ENCODE peak calls at places on chromosomes 7 and 10, in four cellular contexts. One of them, this sample, is unnamed.

GRCh38 chr10:124343351-124344265 is 75.1 kb downstream of the OAT start:
- DNase-seq in AG04450: no peak
- DNase-seq in GM12865: no peak
- DNase-seq in IMR-90: no peak
- DNase-seq in this sample: no peak

GRCh38 chr7:39540320-39540719 is 25.9 kb upstream of the YAE1 start:
- DNase-seq in AG04450: no peak
- DNase-seq in GM12865: no peak
- DNase-seq in IMR-90: no peak
- DNase-seq in this sample: no peak

GRCh38 chr7:73528204-73528603 is 6.1 kb upstream of the BAZ1B start:
- DNase-seq in AG04450: no peak
- DNase-seq in GM12865: no peak
- DNase-seq in IMR-90: no peak
- DNase-seq in this sample: no peak

GRCh38 chr7:94003446-94004023 is 620 bp downstream of the BET1 start:
- DNase-seq in AG04450: no peak
- DNase-seq in GM12865: peak; percentile 17
- DNase-seq in IMR-90: peak; percentile 22
- DNase-seq in this sample: no peak

GRCh38 chr7:21611129-21611528 is 68.3 kb downstream of the DNAH11 start:
- DNase-seq in AG04450: no peak
- DNase-seq in GM12865: no peak
- DNase-seq in IMR-90: no peak
- DNase-seq in this sample: no peak

GRCh38 chr7:107694395-107694794 is 33.8 kb downstream of the SLC26A4 start:
- DNase-seq in AG04450: no peak
- DNase-seq in GM12865: no peak
- DNase-seq in IMR-90: peak; percentile 22
- DNase-seq in this sample: no peak

GRCh38 chr7:131629203-131629871 is 72.9 kb upstream of the PODXL start:
- DNase-seq in AG04450: no peak
- DNase-seq in GM12865: no peak
- DNase-seq in IMR-90: peak; percentile 66
- DNase-seq in this sample: no peak

GRCh38 chr10:124745678-124746077 is 1.5 kb upstream of the FAM53B start:
- DNase-seq in AG04450: no peak
- DNase-seq in GM12865: peak; percentile 60
- DNase-seq in IMR-90: peak; percentile 72
- DNase-seq in this sample: peak; percentile 40

GRCh38 chr10:16392661-16393060 is 44.1 kb upstream of the PTER start:
- DNase-seq in AG04450: no peak
- DNase-seq in GM12865: no peak
- DNase-seq in IMR-90: no peak
- DNase-seq in this sample: no peak

GRCh38 chr10:58412502-58412961 is 27.3 kb downstream of the TFAM start:
- DNase-seq in AG04450: peak; percentile 26
- DNase-seq in GM12865: no peak
- DNase-seq in IMR-90: peak; percentile 63
- DNase-seq in this sample: peak; percentile 92

GRCh38 chr7:93307131-93307660 is 75.0 kb downstream of the VPS50 start:
- DNase-seq in AG04450: peak; percentile 66
- DNase-seq in GM12865: no peak
- DNase-seq in IMR-90: peak; percentile 86
- DNase-seq in this sample: peak; percentile 4

GRCh38 chr7:75663302-75663907 is 75.3 kb downstream of the HIP1 start:
- DNase-seq in AG04450: no peak
- DNase-seq in GM12865: peak; percentile 20
- DNase-seq in IMR-90: no peak
- DNase-seq in this sample: no peak

GRCh38 chr7:101564778-101565211 is 64.3 kb downstream of the MYL10 start:
- DNase-seq in AG04450: no peak
- DNase-seq in GM12865: no peak
- DNase-seq in IMR-90: no peak
- DNase-seq in this sample: no peak

GRCh38 chr10:104318810-104319684 is 19.2 kb downstream of the ITPRIP start:
- DNase-seq in AG04450: no peak
- DNase-seq in GM12865: no peak
- DNase-seq in IMR-90: peak; percentile 73
- DNase-seq in this sample: no peak

GRCh38 chr10:122461367-122461728 is at the start of gene HTRA1:
- DNase-seq in AG04450: no peak
- DNase-seq in GM12865: no peak
- DNase-seq in IMR-90: peak; percentile 61
- DNase-seq in this sample: no peak

GRCh38 chr10:79386637-79387465 is 39.6 kb downstream of the PPIF start:
- DNase-seq in AG04450: no peak
- DNase-seq in GM12865: no peak
- DNase-seq in IMR-90: no peak
- DNase-seq in this sample: no peak

GRCh38 chr10:52121688-52122087 is 192.4 kb upstream of the DKK1 start:
- DNase-seq in AG04450: no peak
- DNase-seq in GM12865: no peak
- DNase-seq in IMR-90: peak; percentile 33
- DNase-seq in this sample: no peak

GRCh38 chr7:29878081-29878688 is 71.9 kb downstream of the WIPF3 start:
- DNase-seq in AG04450: peak; percentile 20
- DNase-seq in GM12865: peak; percentile 32
- DNase-seq in IMR-90: peak; percentile 46
- DNase-seq in this sample: peak; percentile 41

GRCh38 chr10:103278424-103278823 is 1.5 kb downstream of the INA start:
- DNase-seq in AG04450: no peak
- DNase-seq in GM12865: no peak
- DNase-seq in IMR-90: no peak
- DNase-seq in this sample: no peak

GRCh38 chr7:27151945-27152815 is at the start of gene HOXA3:
- DNase-seq in AG04450: no peak
- DNase-seq in GM12865: no peak
- DNase-seq in IMR-90: peak; percentile 59
- DNase-seq in this sample: no peak

GRCh38 chr10:78991187-78991586 is 77.6 kb upstream of the ZMIZ1 start:
- DNase-seq in AG04450: no peak
- DNase-seq in GM12865: peak; percentile 20
- DNase-seq in IMR-90: peak; percentile 46
- DNase-seq in this sample: no peak

GRCh38 chr7:265192-265997 is 24.6 kb upstream of the FOXL3 start:
- DNase-seq in AG04450: no peak
- DNase-seq in GM12865: no peak
- DNase-seq in IMR-90: no peak
- DNase-seq in this sample: no peak

GRCh38 chr10:35335718-35336083 is 608 bp upstream of the CCNY start:
- DNase-seq in AG04450: no peak
- DNase-seq in GM12865: peak; percentile 56
- DNase-seq in IMR-90: no peak
- DNase-seq in this sample: no peak

GRCh38 chr7:154789404-154789803 is 213.5 kb downstream of the PAXIP1 start:
- DNase-seq in AG04450: no peak
- DNase-seq in GM12865: no peak
- DNase-seq in IMR-90: no peak
- DNase-seq in this sample: no peak

GRCh38 chr7:129146237-129146979 is 1.9 kb downstream of the TSPAN33 start:
- DNase-seq in AG04450: no peak
- DNase-seq in GM12865: peak; percentile 88
- DNase-seq in IMR-90: no peak
- DNase-seq in this sample: no peak

GRCh38 chr10:85510682-85511081 is 855.9 kb downstream of the GRID1 start:
- DNase-seq in AG04450: no peak
- DNase-seq in GM12865: no peak
- DNase-seq in IMR-90: no peak
- DNase-seq in this sample: no peak

GRCh38 chr10:34538291-34538829 is 276.7 kb downstream of the PARD3 start:
- DNase-seq in AG04450: no peak
- DNase-seq in GM12865: peak; percentile 63
- DNase-seq in IMR-90: no peak
- DNase-seq in this sample: no peak

GRCh38 chr10:101780818-101781654 is 2.2 kb downstream of the NPM3 start:
- DNase-seq in AG04450: peak; percentile 30
- DNase-seq in GM12865: peak; percentile 81
- DNase-seq in IMR-90: peak; percentile 64
- DNase-seq in this sample: peak; percentile 28

GRCh38 chr10:95729323-95730055 is 26.5 kb upstream of the ENTPD1 start:
- DNase-seq in AG04450: no peak
- DNase-seq in GM12865: no peak
- DNase-seq in IMR-90: no peak
- DNase-seq in this sample: no peak

GRCh38 chr7:84191261-84191660 is 3.3 kb downstream of the SEMA3A start:
- DNase-seq in AG04450: no peak
- DNase-seq in GM12865: no peak
- DNase-seq in IMR-90: peak; percentile 43
- DNase-seq in this sample: no peak

DNA sequence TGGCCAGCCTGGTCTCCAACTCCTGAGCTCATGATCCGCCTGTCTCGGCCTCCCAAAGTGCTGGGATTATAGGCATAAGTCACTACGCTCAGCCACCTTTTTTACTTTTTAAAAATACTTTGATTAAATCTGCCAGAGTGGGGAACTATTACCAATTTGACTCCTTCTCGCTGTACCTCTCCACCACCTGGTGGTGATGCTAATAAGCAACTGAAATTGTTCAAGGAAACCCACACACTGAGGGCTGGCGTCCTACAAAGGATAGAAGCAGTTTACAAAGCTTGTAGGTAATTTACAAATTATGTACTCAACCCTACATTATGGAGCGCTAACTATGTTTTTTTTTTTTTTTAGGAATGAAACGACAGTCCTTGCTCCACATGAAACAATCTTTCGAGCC is 111.1 kb downstream of the CPED1 start:
- DNase-seq in AG04450: no peak
- DNase-seq in GM12865: peak; percentile 5
- DNase-seq in IMR-90: no peak
- DNase-seq in this sample: no peak
- TF ChIP-seq CTCF in AG04450: peak; percentile 21
- TF ChIP-seq CTCF in GM12865: peak; percentile 12
- TF ChIP-seq CTCF in IMR-90: peak; percentile 11
- TF ChIP-seq CTCF in this sample: peak; percentile 21

DNA sequence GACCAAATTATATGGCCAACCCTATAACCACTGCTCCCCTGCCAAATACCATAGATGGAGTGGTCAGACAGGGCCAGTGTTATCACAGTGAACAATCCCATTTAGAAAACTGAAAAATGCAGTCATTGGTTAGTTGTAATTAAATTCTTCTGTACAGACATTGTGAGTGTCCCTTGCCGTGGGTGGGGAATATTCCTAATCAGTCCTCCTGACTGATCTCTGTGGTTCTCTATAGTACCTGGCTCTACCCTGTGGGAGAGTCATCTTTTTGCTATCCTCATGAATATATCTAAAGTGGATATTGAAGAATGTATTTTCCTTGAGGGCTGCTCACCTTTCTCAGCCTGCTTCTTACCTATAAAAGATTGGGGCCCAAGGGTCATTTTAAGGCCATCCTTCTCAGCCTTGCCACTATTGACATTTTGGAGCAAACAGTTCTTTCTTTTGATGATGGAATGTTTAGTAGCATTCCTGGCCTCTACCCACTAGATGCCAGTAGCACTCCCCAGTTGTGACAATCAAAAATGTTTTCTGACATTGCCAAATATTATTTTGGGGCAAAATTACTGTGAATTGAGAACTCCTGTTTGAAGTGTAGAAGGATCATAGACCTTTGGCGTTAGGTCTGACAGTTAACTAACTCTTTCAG is 110.2 kb downstream of the MAPK8 start:
- DNase-seq in AG04450: no peak
- DNase-seq in GM12865: no peak
- DNase-seq in IMR-90: no peak
- DNase-seq in this sample: no peak
- TF ChIP-seq CTCF in AG04450: no peak
- TF ChIP-seq CTCF in GM12865: no peak
- TF ChIP-seq CTCF in IMR-90: no peak
- TF ChIP-seq CTCF in this sample: no peak

DNA sequence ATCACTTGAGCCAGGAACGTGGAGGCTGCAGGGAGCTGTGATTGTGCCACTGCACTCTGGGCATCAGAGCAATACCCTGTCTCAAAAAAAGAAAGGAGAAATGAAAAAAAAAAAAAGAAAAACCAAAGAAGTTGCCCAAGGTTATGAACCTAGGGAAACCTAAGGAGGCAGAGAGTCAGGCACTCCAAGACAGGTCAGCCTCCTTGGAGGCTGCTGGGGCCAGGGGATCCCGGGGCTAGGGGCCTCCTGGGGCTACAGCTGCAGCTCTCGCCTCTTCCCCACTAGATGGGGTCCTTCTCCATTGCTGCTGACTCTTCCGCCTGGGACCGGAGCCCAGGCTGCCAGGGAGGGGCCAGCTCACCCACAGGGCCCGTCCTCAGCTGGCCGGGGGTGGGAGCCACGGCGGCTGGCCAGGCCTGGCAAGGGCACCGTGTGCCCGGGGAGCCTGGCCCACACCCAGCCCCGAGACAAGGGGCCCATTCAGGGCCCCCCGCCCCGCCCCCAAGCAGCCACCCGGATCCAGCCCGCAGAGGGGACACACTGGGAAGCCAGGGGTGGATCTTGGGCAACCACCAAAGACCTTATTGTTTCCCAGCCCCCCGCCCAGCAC is 1.7 kb upstream of the SPACDR start:
- DNase-seq in AG04450: no peak
- DNase-seq in GM12865: no peak
- DNase-seq in IMR-90: peak; percentile 71
- DNase-seq in this sample: peak; percentile 28
- TF ChIP-seq CTCF in AG04450: peak; percentile 74
- TF ChIP-seq CTCF in GM12865: no peak
- TF ChIP-seq CTCF in IMR-90: peak; percentile 71
- TF ChIP-seq CTCF in this sample: peak; percentile 77

GRCh38 chr7:140695381-140695780 is 1.1 kb upstream of the NDUFB2 start:
- DNase-seq in AG04450: no peak
- DNase-seq in GM12865: no peak
- DNase-seq in IMR-90: no peak
- DNase-seq in this sample: no peak

GRCh38 chr7:140698477-140698876 is 2.0 kb downstream of the NDUFB2 start:
- DNase-seq in AG04450: no peak
- DNase-seq in GM12865: no peak
- DNase-seq in IMR-90: no peak
- DNase-seq in this sample: no peak

GRCh38 chr7:140697447-140698143 is 1.1 kb downstream of the NDUFB2 start:
- DNase-seq in AG04450: no peak
- DNase-seq in GM12865: no peak
- DNase-seq in IMR-90: peak; percentile 64
- DNase-seq in this sample: peak; percentile 3

GRCh38 chr7:140696024-140696678 is 357 bp upstream of the NDUFB2 start:
- DNase-seq in AG04450: peak; percentile 62
- DNase-seq in GM12865: peak; percentile 92
- DNase-seq in IMR-90: peak; percentile 89
- DNase-seq in this sample: peak; percentile 71

GRCh38 chr7:140696679-140697446 is at the start of gene NDUFB2:
- DNase-seq in AG04450: no peak
- DNase-seq in GM12865: peak; percentile 84
- DNase-seq in IMR-90: peak; percentile 76
- DNase-seq in this sample: peak; percentile 39
- TF ChIP-seq CTCF in AG04450: no peak
- TF ChIP-seq CTCF in GM12865: no peak
- TF ChIP-seq CTCF in IMR-90: no peak
- TF ChIP-seq CTCF in this sample: no peak

DNA sequence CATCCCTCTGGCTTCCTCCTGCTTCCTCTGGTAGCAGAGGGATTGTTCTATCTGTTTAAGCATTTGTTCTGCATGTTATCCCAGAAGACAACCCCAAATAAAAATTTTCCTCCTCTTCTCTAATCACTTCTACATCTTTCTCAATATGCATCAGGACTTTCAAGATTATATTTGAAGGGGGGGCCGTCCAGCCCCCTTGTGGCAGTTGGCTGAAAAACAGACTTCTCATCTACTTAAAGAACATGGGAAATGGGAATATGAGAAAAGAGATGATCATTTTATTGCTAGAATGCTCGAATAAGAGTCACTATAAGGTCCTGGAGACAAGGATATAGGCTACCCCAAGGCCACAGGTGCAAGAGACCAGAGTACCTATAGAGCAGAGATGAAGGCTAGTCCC is 466.0 kb downstream of the REEP3 start:
- DNase-seq in AG04450: no peak
- DNase-seq in GM12865: no peak
- DNase-seq in IMR-90: no peak
- DNase-seq in this sample: no peak
- TF ChIP-seq CTCF in AG04450: peak; percentile 7
- TF ChIP-seq CTCF in GM12865: no peak
- TF ChIP-seq CTCF in IMR-90: no peak
- TF ChIP-seq CTCF in this sample: no peak